ENCODE peak calls at places on chromosomes 5 and 9, in four cellular contexts. U, Z, D and G are unnamed samples.

GRCh38 chr9:92618633-92619225 is 51.2 kb downstream of the IPPK start:
- DNase-seq in D (no peak), U (no peak), Z (no peak), G (peak)

GRCh38 chr9:19184144-19184917 is 46.2 kb upstream of the DENND4C start:
- DNase-seq in D (peak), Z (peak), U (peak), G (no peak)

GRCh38 chr9:97386733-97387503 is 25.0 kb upstream of the TDRD7 start:
- DNase-seq in U (peak), Z (peak), D (peak), G (no peak)

GRCh38 chr5:73201547-73202513 is 28.8 kb downstream of the TMEM174 start:
- DNase-seq in D (peak), Z (peak), U (peak), G (peak)

GRCh38 chr9:93154293-93154903 is 20.3 kb upstream of the NINJ1 start:
- DNase-seq in U (no peak), D (peak), Z (no peak), G (no peak)

GRCh38 chr5:74289238-74289637 is 351.3 kb downstream of the ENC1 start:
- DNase-seq in U (no peak), D (no peak), Z (no peak), G (no peak)

GRCh38 chr5:133552925-133553525 is 59.3 kb downstream of the FSTL4 start:
- DNase-seq in U (peak), Z (peak), D (peak), G (no peak)

GRCh38 chr9:96460470-96460869 is 10.5 kb downstream of the HABP4 start:
- DNase-seq in Z (peak), D (no peak), U (no peak), G (no peak)

GRCh38 chr9:114743446-114743845 is 61.5 kb upstream of the TEX48 start:
- DNase-seq in D (no peak), U (no peak), Z (no peak), G (no peak)

GRCh38 chr9:137630126-137630525 is 11.3 kb downstream of the EHMT1 start:
- DNase-seq in U (no peak), D (no peak), Z (peak), G (no peak)

GRCh38 chr5:54165687-54166086 is 144.7 kb downstream of the ARL15 start:
- DNase-seq in Z (no peak), D (no peak), U (no peak), G (no peak)

GRCh38 chr9:72896439-72896838 is 56.4 kb downstream of the ALDH1A1 start:
- DNase-seq in Z (no peak), U (no peak), D (no peak), G (no peak)

GRCh38 chr5:83551826-83552225 is 80.3 kb downstream of the VCAN start:
- DNase-seq in D (peak), Z (peak), U (no peak), G (no peak)

GRCh38 chr9:137276757-137277328 is 683 bp upstream of the TOR4A start:
- DNase-seq in Z (peak), U (no peak), D (peak), G (peak)

GRCh38 chr9:109117856-109118801 is 1.6 kb downstream of the TMEM245 start:
- DNase-seq in D (peak), Z (peak), U (peak), G (no peak)

GRCh38 chr5:109826426-109826825 is 136.7 kb downstream of the MAN2A1 start:
- DNase-seq in Z (peak), U (no peak), D (no peak), G (no peak)

GRCh38 chr5:133933169-133933509 is 35.3 kb downstream of the C5orf15 start:
- DNase-seq in U (no peak), Z (peak), D (peak), G (no peak)

GRCh38 chr9:105405514-105406131 is 42.2 kb upstream of the FSD1L start:
- DNase-seq in D (no peak), Z (peak), U (peak), G (no peak)

GRCh38 chr5:109701779-109702178 is 12.1 kb downstream of the MAN2A1 start:
- DNase-seq in U (no peak), Z (peak), D (no peak), G (no peak)

GRCh38 chr9:93129691-93130500 is 4.2 kb downstream of the NINJ1 start:
- DNase-seq in Z (no peak), D (no peak), U (no peak), G (peak)

GRCh38 chr5:95924720-95925119 is 36.9 kb downstream of the ELL2 start:
- DNase-seq in U (no peak), Z (peak), D (peak), G (no peak)

GRCh38 chr5:158797498-158797845 is 302.2 kb downstream of the EBF1 start:
- DNase-seq in U (no peak), D (no peak), Z (no peak), G (no peak)

GRCh38 chr9:110327735-110328134 is 9.9 kb downstream of the TXNDC8 start:
- DNase-seq in D (no peak), Z (no peak), U (no peak), G (no peak)

GRCh38 chr9:109852561-109852960 is 72.6 kb downstream of the PALM2AKAP2 start:
- DNase-seq in Z (no peak), D (peak), U (no peak), G (no peak)

GRCh38 chr9:111352545-111352944 is 22.5 kb upstream of the OR2K2 start:
- DNase-seq in D (no peak), U (no peak), Z (peak), G (no peak)

GRCh38 chr9:121299467-121300282 is 31.7 kb downstream of the GSN start:
- DNase-seq in Z (no peak), D (peak), U (no peak), G (no peak)

GRCh38 chr9:113582698-113583200 is 119.2 kb downstream of the RGS3 start:
- DNase-seq in D (no peak), U (no peak), Z (no peak), G (no peak)

DNA sequence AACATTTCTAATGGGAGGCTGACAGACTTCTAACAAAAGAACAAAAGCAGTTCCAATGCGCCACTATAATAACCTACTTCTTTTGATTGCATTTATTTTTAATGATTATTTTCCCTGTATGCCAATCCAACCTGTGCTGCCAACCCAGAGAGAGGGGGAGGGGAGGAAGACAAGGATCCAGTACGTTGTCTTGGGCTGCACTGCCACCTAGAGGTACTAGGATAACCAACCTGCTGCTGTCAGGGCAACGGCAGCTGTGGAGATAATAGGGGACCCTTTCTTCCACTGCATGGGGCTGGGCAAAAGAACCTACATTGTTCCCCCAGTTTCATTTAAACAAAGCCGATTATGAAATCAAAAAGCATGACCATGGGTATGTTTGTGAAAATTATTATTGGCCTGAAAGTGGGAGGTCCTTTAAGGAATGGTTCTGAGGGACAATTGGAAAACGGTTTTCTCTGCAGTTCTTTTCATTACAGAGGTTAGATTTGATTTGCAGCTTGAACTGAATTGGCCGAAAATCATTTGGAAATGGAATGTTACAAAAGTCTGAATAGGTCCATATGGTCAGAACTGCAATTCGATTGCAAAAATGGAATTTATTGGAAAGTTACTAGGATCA is 101.3 kb downstream of the RASEF start:
- DNase-seq in U (peak), Z (peak), D (peak), G (peak)
- TF ChIP-seq CTCF in U (peak), Z (peak), D (peak), G (peak)

DNA sequence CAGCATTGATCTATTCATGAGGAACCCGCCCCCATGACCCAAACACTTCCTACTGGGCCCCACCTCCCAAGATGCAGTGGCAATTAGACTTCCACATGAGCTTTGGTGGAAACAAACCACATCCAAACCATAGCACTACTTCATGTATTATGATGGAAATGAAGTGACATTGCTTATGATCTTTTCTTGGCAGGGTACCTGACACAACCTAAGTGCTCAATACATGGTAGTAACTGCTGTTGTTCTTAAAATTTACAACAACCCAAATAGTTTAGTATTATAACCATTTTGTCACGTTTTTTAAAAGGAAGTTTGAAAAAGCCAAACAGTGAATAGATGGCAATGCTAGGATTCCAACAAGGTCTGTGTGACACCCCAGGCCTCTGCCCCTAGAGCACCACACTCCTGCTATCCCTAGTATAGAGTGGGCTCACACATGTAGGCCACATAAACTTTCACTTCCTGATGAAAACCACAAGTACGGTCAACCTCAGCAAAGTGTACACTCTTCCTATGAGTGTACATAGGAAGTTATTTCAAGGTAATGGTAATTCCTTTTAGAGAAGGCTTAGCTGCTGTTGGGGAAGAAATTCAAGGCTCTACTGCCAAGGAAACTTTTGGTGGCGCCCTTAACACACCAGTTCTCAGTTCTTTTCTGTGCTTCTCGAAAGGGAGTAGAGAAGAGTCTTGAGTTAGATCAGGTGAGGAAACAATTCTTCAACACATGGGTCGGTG is 97.6 kb downstream of the ARSB start:
- DNase-seq in U (no peak), Z (peak), D (no peak), G (no peak)
- TF ChIP-seq CTCF in U (no peak), Z (no peak), D (no peak), G (no peak)

DNA sequence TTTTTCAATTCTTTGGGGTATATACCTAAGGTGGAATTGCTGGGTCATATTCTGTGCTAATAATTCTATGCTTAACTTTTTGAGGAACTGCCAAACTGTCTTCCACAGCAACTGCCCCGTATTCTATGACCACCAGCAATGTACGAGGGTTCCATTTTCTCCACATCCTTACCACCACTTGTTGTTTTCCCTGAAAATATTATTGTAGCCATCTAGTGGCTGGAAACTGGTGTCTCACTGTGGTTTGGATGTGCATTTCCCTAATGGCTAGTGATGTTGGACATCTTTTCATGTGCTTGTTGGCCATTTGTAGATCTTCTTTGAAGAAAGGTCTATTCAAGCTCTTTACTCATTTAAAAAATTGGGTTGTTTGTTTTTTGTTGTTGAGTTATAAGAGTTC is 30.7 kb downstream of the MSX2 start:
- DNase-seq in U (no peak), Z (peak), D (peak), G (no peak)
- TF ChIP-seq CTCF in U (no peak), Z (peak), D (peak), G (peak)

DNA sequence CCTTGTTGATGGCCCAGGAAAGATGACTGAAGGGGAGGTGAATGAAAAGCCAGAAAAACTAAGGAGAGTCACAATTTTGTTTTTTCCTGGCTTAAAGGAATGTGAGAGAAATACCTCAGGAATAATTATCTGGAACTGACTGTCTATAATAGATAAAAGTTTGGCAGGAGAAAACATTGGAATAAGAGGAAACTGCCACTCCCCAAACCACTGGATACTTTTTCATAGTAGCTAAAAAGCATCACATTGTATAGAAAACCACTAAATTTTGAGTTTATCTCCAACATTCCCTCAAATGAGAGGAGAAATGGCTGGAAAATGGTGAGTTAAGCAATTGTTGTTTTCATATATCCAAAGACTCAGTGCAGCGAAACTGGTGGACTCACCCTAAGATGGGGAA is 326.0 kb downstream of the NPR3 start:
- DNase-seq in U (no peak), Z (no peak), D (peak), G (no peak)
- TF ChIP-seq CTCF in U (no peak), Z (no peak), D (no peak), G (no peak)

GRCh38 chr5:136686192-136686872 is 321.0 kb upstream of the TRPC7 start:
- DNase-seq in Z (peak), D (peak), U (no peak), G (no peak)
- TF ChIP-seq CTCF in Z (peak), D (peak), U (no peak), G (peak)

DNA sequence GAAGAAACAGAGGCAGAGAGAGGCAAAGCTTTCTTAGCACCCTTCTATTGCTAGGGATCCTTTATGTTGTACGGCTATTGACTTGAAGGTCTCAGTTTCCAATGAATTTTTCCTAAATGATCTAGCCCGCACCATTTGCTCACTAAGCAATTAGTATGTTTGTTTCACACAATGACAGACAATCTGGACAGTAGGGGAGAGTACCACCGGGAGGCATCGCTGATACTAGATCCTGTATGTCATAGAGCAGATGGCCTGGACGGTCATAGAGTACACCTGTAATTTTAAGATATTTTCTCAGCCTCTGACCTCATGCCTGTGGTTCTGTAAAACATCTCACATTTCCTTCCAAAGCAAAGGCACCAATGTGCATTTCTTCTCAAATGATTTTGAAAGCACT is 194.3 kb downstream of the TLE4 start:
- DNase-seq in Z (no peak), D (no peak), U (no peak), G (no peak)
- TF ChIP-seq CTCF in Z (no peak), D (no peak), U (no peak), G (no peak)

GRCh38 chr5:98454407-98454806 is 319.1 kb upstream of the RGMB start:
- DNase-seq in D (peak), U (no peak), Z (peak), G (no peak)

GRCh38 chr5:98455660-98456059 is 317.8 kb upstream of the RGMB start:
- DNase-seq in U (no peak), Z (peak), D (peak), G (no peak)

GRCh38 chr5:98453309-98453708 is 320.2 kb upstream of the RGMB start:
- DNase-seq in U (no peak), D (no peak), Z (no peak), G (no peak)

GRCh38 chr5:98458004-98458403 is 315.5 kb upstream of the RGMB start:
- DNase-seq in U (no peak), D (peak), Z (peak), G (no peak)

DNA sequence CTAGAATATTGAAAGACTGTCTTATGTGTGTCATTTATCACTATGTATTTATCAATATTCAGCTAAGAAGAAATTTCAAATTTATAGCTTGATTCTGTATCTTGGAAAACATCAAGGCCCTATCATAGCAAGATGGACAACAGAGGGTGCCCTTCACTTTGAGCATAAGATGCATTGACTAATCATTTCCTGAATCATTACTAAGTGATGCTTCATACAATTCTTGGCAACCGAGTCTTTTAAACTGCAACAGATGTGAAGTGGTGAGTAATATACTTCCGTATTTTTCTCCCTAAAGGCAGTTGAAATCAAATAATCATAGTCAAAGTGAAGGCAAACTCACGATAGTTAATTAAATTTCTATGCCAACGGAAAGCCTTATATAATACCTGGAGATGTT is 318.6 kb upstream of the RGMB start:
- DNase-seq in U (no peak), D (peak), Z (peak), G (no peak)
- TF ChIP-seq CTCF in U (no peak), D (peak), Z (peak), G (no peak)

DNA sequence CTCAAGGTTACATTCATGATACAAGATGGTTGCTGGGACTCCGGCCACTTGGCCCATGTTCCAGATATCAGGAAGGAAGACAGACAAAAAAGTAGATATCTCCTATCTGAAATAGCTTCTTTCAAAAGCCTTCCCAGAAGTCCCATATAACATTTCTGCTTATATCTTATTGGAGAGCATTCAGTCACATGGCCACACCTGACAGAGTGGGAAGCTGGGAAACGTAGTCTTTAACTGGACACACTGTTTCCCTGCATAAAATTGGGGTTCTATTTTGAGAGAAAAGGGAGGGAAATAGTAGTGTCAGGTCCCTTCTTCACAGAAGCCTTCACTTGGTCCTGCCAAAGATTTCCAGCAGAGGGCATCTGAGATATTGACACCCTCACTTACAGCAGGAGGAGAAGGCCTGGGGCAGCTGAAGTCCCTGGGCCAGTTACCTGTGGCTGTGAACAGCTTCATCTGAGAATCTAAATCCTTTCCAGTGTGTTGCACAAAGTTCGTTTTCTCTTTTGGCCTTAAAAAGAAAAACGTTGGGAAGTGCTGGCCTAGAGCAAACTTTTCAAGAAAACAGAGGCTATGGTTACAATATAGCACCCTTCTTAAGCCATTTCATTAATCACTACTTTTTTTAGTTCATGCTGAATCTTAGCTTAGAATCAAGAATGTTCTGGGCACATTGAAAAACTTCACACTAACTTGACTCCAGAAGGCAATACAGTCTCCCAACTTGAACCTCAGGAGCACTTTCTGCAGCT is 33.5 kb downstream of the SPEF2 start:
- DNase-seq in U (peak), Z (peak), D (peak), G (no peak)
- TF ChIP-seq CTCF in U (peak), Z (peak), D (peak), G (peak)

DNA sequence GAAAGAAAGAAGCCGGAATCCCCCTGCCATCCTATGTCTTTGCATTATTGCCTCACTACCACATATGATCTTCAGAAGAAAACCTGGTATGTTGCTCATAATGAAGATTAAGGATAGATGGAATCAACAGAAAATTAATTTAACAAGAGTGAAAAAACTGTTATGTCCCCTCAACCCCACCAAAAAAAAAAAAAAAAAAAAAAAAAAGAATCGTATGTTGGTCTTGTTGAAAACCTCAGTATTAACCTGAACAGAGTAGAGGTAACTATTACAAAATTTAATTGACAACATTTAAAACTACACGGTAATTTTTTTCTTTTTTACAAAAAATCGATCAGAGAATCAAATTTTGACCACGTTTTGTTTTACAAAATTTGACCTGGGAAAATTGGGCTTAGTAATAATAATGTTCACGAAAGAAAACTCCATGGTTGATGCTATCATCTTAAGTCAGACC is 827 bp upstream of the CSNK1A1 start:
- DNase-seq in D (no peak), Z (no peak), U (no peak), G (no peak)
- TF ChIP-seq CTCF in D (no peak), Z (no peak), U (peak), G (peak)